ENCODE peak calls at places on chromosome 11, in five cellular contexts. D is SK-N-SH, G is H1, J is sigmoid colon, M is suprapubic skin. Z is an unnamed sample.
A peak's percentile ranks its signal among the peaks of the same experiment; 100 is the strongest.

GRCh38 chr11:88300888-88301477 is 36.6 kb downstream of the CTSC start:
- DNase-seq in M (no peak), G (no peak), J (no peak), D (no peak), Z (no peak)

GRCh38 chr11:36070215-36070976 is 126.5 kb downstream of the LDLRAD3 start:
- DNase-seq in G (no peak), J (no peak), D (no peak), M (no peak), Z (no peak)

GRCh38 chr11:74626604-74627003 is 34.2 kb downstream of the POLD3 start:
- DNase-seq in M (no peak), D (no peak), J (no peak), G (no peak), Z (no peak)

GRCh38 chr11:37511425-37511933 is 913.4 kb upstream of the RAG2 start:
- DNase-seq in M (no peak), D (no peak), G (no peak), J (no peak), Z (no peak)

GRCh38 chr11:74310857-74311256 is 583 bp downstream of the P4HA3 start:
- DNase-seq in G (no peak), J (no peak), D (no peak), M (no peak), Z (no peak)

GRCh38 chr11:1573077-1573846 is 1.2 kb upstream of the DUSP8 start:
- DNase-seq in M (no peak), D (peak; percentile 58), J (peak; percentile 74), G (peak; percentile 71), Z (no peak)

GRCh38 chr11:34021977-34022735 is 29.4 kb upstream of the CAPRIN1 start:
- DNase-seq in G (no peak), J (no peak), D (no peak), M (no peak), Z (no peak)

GRCh38 chr11:20260307-20260706 is 100.0 kb upstream of the DBX1 start:
- DNase-seq in G (no peak), J (no peak), M (no peak), D (no peak), Z (no peak)

GRCh38 chr11:120183701-120184141 is 27.1 kb upstream of the OAF start:
- DNase-seq in D (no peak), J (peak; percentile 63), M (peak; percentile 76), G (peak; percentile 23), Z (peak; percentile 86)

GRCh38 chr11:8649361-8649760 is 33.1 kb downstream of the TRIM66 start:
- DNase-seq in M (no peak), J (no peak), D (no peak), G (no peak), Z (no peak)

GRCh38 chr11:119816660-119817059 is 87.7 kb upstream of the NECTIN1 start:
- DNase-seq in M (no peak), G (no peak), D (no peak), J (no peak), Z (no peak)

GRCh38 chr11:83773950-83774880 is 488.0 kb upstream of the CCDC90B start:
- DNase-seq in G (no peak), M (no peak), J (no peak), D (no peak), Z (no peak)

GRCh38 chr11:101863361-101863760 is 51.4 kb upstream of the CEP126 start:
- DNase-seq in J (no peak), G (no peak), D (no peak), M (no peak), Z (no peak)

GRCh38 chr11:116162541-116163230 is 610.1 kb downstream of the BUD13 start:
- DNase-seq in M (no peak), D (no peak), G (peak; percentile 53), J (no peak), Z (peak; percentile 89)

GRCh38 chr11:123129920-123130319 is 65.1 kb downstream of the CLMP start:
- DNase-seq in J (no peak), D (no peak), M (no peak), G (no peak), Z (no peak)

GRCh38 chr11:93249437-93250210 is 51.8 kb upstream of the SLC36A4 start:
- DNase-seq in J (no peak), G (no peak), D (no peak), M (no peak), Z (no peak)

GRCh38 chr11:112526699-112527410 is 266.2 kb upstream of the PLET1 start:
- DNase-seq in D (no peak), M (no peak), G (no peak), J (no peak), Z (no peak)

GRCh38 chr11:110076388-110076965 is 16.7 kb upstream of the ZC3H12C start:
- DNase-seq in J (no peak), M (no peak), D (no peak), G (no peak), Z (no peak)

GRCh38 chr11:55726715-55727324 is 46.4 kb upstream of the OR5D13 start:
- DNase-seq in G (peak; percentile 63), D (peak; percentile 11), J (no peak), M (no peak), Z (no peak)

GRCh38 chr11:19951558-19952083 is 208.7 kb downstream of the DBX1 start:
- DNase-seq in G (no peak), M (no peak), D (peak; percentile 42), J (no peak), Z (no peak)

GRCh38 chr11:119673389-119674336 is 55.3 kb downstream of the NECTIN1 start:
- DNase-seq in M (no peak), D (no peak), J (no peak), G (no peak), Z (no peak)

GRCh38 chr11:77091146-77091940 is 11.3 kb upstream of the OMP start:
- DNase-seq in M (no peak), G (peak; percentile 97), D (peak; percentile 93), J (peak; percentile 91), Z (no peak)

GRCh38 chr11:35583843-35584242 is 34.4 kb upstream of the FJX1 start:
- DNase-seq in J (no peak), M (no peak), D (no peak), G (no peak), Z (no peak)

GRCh38 chr11:92457250-92457649 is 232.6 kb downstream of the FAT3 start:
- DNase-seq in D (no peak), G (no peak), M (no peak), J (no peak), Z (peak; percentile 4)

GRCh38 chr11:130947481-130947880 is 31.2 kb upstream of the SNX19 start:
- DNase-seq in G (no peak), D (no peak), J (no peak), M (no peak), Z (no peak)

GRCh38 chr11:115939726-115940421 is 435.7 kb upstream of the CADM1 start:
- DNase-seq in D (no peak), M (no peak), J (no peak), G (no peak), Z (no peak)

GRCh38 chr11:121450424-121450823 is 1.7 kb upstream of the SORL1 start:
- DNase-seq in D (no peak), J (no peak), M (no peak), G (no peak), Z (no peak)

GRCh38 chr11:127110542-127110941 is 110.0 kb upstream of the KIRREL3 start:
- DNase-seq in J (no peak), D (no peak), M (no peak), G (no peak), Z (no peak)

GRCh38 chr11:134498326-134499139 is 86.5 kb upstream of the B3GAT1 start:
- DNase-seq in G (no peak), D (no peak), J (peak; percentile 64), M (peak; percentile 55), Z (no peak)

GRCh38 chr11:134529212-134530096 is 117.4 kb upstream of the B3GAT1 start:
- DNase-seq in M (peak; percentile 73), D (no peak), G (peak; percentile 45), J (peak; percentile 61), Z (no peak)

DNA sequence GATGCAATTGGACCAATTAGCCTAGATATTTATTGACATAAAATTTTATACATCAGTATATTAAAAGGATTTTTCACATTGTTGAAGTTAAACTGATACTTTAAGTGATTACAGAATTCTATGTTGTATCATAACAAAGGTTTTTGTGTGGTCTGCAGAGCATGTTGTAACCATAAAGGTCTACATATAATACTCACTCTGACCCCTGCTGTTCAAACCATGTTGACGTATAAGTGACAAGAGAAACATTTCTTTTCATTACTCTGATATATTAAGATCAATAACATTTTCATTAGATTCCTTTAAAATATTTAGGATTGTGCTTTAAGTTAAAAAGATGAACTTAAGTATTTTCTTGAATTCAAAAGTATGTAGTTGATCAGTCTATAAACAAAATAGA is 63.9 kb downstream of the GAS2 start:
- DNase-seq in D (peak; percentile 3), G (no peak), J (no peak), M (no peak), Z (no peak)
- H3K36me3 ChIP-seq in D (no peaks in the 10 kb centered on the region), G (no peaks in the 10 kb centered on the region), J (no peaks in the 10 kb centered on the region), M (no peaks in the 10 kb centered on the region), Z (no peaks in the 10 kb centered on the region)

DNA sequence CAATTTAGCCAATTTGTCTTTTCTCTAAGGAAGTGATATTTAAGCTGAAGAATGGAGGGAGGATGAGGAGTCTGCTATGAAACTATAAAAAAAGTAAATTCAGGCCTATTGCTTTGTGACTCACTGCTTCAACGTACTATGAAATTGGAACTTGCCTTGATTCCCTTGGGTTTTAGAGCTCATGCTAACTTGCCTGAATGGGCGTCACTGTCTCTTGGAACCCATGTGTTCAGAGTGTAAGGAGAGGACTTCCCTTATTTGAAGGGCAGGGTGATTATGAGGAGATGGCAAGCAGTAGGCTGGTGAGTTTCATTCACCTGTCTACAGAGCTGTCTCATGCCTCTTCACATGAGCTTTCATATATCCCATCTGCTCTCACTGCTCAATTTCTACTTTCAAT is 28.7 kb upstream of the WT1 start:
- DNase-seq in M (no peak), G (no peak), D (no peak), J (no peak), Z (no peak)
- TF ChIP-seq EP300 in M (no peak), G (no peak), D (no peak), J (no peak), Z (no peak)

DNA sequence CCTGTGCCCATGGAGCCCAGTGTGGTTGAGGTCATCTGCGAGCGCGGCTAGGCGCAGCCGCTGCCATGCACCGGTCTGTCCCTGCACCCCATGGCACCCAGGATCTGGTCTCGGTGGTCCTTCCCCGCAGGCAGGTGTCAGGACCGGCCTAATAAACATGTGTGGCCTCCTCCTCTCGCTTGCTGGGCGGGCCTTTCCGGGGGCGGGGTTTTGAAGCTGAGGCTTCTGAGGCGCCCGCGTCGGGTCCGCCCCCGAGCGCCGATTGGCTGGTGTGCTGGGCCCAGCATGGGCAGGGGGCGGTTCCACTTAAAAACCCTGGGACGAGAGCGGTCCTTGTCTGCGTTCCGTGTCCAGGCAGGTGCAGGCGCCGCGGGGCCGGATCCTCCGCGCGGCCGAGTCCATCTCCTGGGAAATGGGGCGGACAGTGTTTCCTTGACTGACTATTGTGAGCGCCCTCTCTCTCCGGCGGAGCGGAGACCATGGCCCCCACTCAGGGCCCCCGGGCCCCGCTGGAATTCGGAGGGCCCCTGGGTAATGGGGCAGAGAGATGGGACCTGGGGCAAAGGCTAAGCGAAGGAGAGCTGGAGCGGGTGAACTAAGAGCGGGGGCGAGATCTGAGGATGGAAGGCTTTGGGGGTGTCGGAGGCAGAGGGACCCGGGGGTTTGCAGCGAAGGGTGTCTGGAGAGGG is at the start of gene TM7SF2:
- DNase-seq in M (peak; percentile 98), D (peak; percentile 98), G (peak; percentile 95), J (peak; percentile 98), Z (peak; percentile 99)
- H3K36me3 ChIP-seq in M (peaks cover 26% of the 10 kb centered on the region), D (peaks cover 31% of the 10 kb centered on the region), G (no peaks in the 10 kb centered on the region), J (peaks cover 39% of the 10 kb centered on the region), Z (peaks cover 54% of the 10 kb centered on the region)

DNA sequence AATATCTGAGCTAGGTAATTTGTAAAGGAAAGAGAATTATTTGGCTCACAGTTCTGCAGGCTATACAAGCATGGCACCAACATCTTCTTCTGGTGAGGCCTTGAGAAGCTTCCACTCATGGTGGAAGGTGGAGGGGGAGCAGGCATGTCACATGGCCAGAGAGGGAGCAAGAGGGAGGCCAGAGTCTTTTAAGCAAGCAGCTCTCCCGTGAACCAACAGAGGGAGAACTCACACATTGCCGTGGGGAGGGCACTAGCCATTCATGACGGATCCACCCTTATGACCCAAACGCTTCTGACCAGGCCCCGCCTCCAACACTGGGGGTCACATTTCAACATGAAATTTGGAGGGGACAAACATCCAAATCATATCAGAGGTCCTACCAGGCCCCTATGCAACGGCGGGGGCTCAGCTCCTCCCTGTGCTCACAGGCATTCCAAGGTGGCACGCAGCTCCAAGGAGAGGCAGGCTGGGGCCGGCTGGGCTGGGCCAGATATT is 4.6 kb downstream of the C11orf96 start:
- DNase-seq in D (no peak), M (no peak), G (no peak), J (no peak), Z (no peak)
- TF ChIP-seq EP300 in D (no peak), M (no peak), G (no peak), J (no peak), Z (no peak)